ENCODE peak calls at places on chromosomes 6 and 20, in nine cellular contexts. O is SIG-M5, J is HCEC 1CT, E is NCI-H1092, F is AG04450, Y is iris pigment epithelial cell, C is AG08395, V is GOT3, K is neural crest cell. G is an unnamed sample.

GRCh38 chr20:56808732-56809131 is 179.6 kb downstream of the TFAP2C start:
- DNase-seq in Y (no peak), V (no peak), E (no peak), C (no peak), J (no peak), K (no peak), O (no peak), F (no peak), G (no peak)

GRCh38 chr6:129929433-129929832 is 68.3 kb upstream of the TMEM244 start:
- DNase-seq in J (peak), Y (peak), E (no peak), O (no peak), F (peak), C (peak), K (no peak), V (no peak), G (peak)

GRCh38 chr20:49312661-49313060 is 34.8 kb upstream of the ZNFX1 start:
- DNase-seq in F (no peak), O (no peak), E (no peak), J (no peak), K (no peak), C (no peak), V (no peak), Y (no peak), G (no peak)

GRCh38 chr6:56091159-56091869 is 156.1 kb downstream of the COL21A1 start:
- DNase-seq in F (peak), K (no peak), C (peak), J (peak), V (no peak), Y (peak), O (peak), E (no peak), G (peak)

GRCh38 chr20:22402550-22402949 is 181.8 kb downstream of the FOXA2 start:
- DNase-seq in K (no peak), E (peak), C (no peak), V (no peak), F (no peak), Y (no peak), O (no peak), J (no peak), G (peak)

GRCh38 chr20:21450572-21450971 is 53.2 kb upstream of the NKX2-4 start:
- DNase-seq in V (no peak), K (no peak), Y (peak), E (no peak), J (peak), O (no peak), C (no peak), F (no peak), G (peak)

GRCh38 chr20:23139524-23139923 is 53.4 kb upstream of the CD93 start:
- DNase-seq in K (no peak), V (no peak), O (no peak), F (no peak), J (no peak), C (no peak), Y (no peak), E (no peak), G (peak)

GRCh38 chr20:63009988-63010769 is 3.4 kb upstream of the BHLHE23 start:
- DNase-seq in J (no peak), F (no peak), V (no peak), C (no peak), K (no peak), O (no peak), E (no peak), Y (peak), G (peak)

GRCh38 chr6:52394251-52394666 is 25.9 kb upstream of the EFHC1 start:
- DNase-seq in E (no peak), O (no peak), K (no peak), F (no peak), C (no peak), Y (no peak), J (no peak), V (no peak), G (no peak)

GRCh38 chr6:3977875-3978711 is 100.8 kb downstream of the FAM217A start:
- DNase-seq in F (peak), O (peak), J (peak), E (no peak), C (peak), V (peak), Y (peak), K (no peak), G (peak)

GRCh38 chr6:37741757-37742400 is 44.2 kb upstream of the MDGA1 start:
- DNase-seq in C (peak), F (no peak), E (no peak), K (peak), Y (peak), V (no peak), O (no peak), J (no peak), G (no peak)

GRCh38 chr20:59207742-59208357 is 44.2 kb downstream of the ZNF831 start:
- DNase-seq in O (no peak), E (no peak), J (peak), C (peak), V (no peak), Y (no peak), K (peak), F (no peak), G (peak)

GRCh38 chr20:50141018-50141675 is 12.4 kb downstream of the PEDS1 start:
- DNase-seq in E (no peak), V (no peak), K (no peak), J (no peak), F (no peak), Y (no peak), O (no peak), C (no peak), G (peak)

GRCh38 chr20:32582659-32583580 is 2.2 kb downstream of the NOL4L start:
- DNase-seq in F (no peak), K (peak), O (no peak), Y (peak), C (no peak), V (no peak), E (no peak), J (no peak), G (peak)

G was measured in DMS53.